ENCODE peak calls at places on chromosomes 12 and 14, in five cellular contexts. M, R, E, U and X are unnamed samples.

GRCh38 chr12:25529738-25530137 is 23.3 kb downstream of the LMNTD1 start:
- DNase-seq in M (no peak), R (peak; percentile 33), E (no peak), U (no peak), X (no peak)

GRCh38 chr12:116434155-116435065 is 124.8 kb upstream of the MAP1LC3B2 start:
- DNase-seq in M (peak; percentile 92), R (peak; percentile 95), E (peak; percentile 78), U (peak; percentile 88), X (no peak)

GRCh38 chr12:1919284-1919683 is 832 bp upstream of the CACNA2D4 start:
- DNase-seq in M (no peak), R (no peak), E (no peak), U (no peak), X (no peak)

GRCh38 chr14:102390486-102390885 is 27.7 kb downstream of the TECPR2 start:
- DNase-seq in M (no peak), R (no peak), E (no peak), U (no peak), X (no peak)

GRCh38 chr12:116684891-116685290 is 53.0 kb downstream of the SPRING1 start:
- DNase-seq in M (no peak), R (no peak), E (no peak), U (no peak), X (no peak)

GRCh38 chr14:26992403-26993115 is 394.7 kb upstream of the NOVA1 start:
- DNase-seq in M (no peak), R (peak; percentile 20), E (no peak), U (no peak), X (no peak)

GRCh38 chr14:105885561-105886320 is 359.4 kb downstream of the TMEM121 start:
- DNase-seq in M (peak; percentile 8), R (no peak), E (peak; percentile 4), U (peak; percentile 2), X (peak; percentile 1)

GRCh38 chr12:125983094-125983783 is 918.0 kb downstream of the AACS start:
- DNase-seq in M (no peak), R (no peak), E (peak; percentile 40), U (peak; percentile 35), X (no peak)

GRCh38 chr12:53091756-53092155 is 5.7 kb upstream of the IGFBP6 start:
- DNase-seq in M (no peak), R (no peak), E (no peak), U (no peak), X (no peak)

GRCh38 chr14:20632448-20632830 is 9.1 kb downstream of the OR6S1 start:
- DNase-seq in M (no peak), R (peak; percentile 13), E (peak; percentile 33), U (no peak), X (no peak)

GRCh38 chr14:32602699-32603098 is 273.6 kb downstream of the AKAP6 start:
- DNase-seq in M (no peak), R (no peak), E (no peak), U (no peak), X (no peak)

GRCh38 chr14:105497671-105498429 is 6.8 kb downstream of the TEDC1 start:
- DNase-seq in M (no peak), R (no peak), E (peak; percentile 18), U (no peak), X (no peak)

GRCh38 chr14:102187583-102188001 is 47.9 kb downstream of the WDR20 start:
- DNase-seq in M (no peak), R (peak; percentile 27), E (peak; percentile 31), U (no peak), X (no peak)

GRCh38 chr12:69544087-69544486 is 41.2 kb upstream of the CCT2 start:
- DNase-seq in M (no peak), R (no peak), E (no peak), U (no peak), X (no peak)

GRCh38 chr12:56836317-56836716 is 73.2 kb downstream of the HSD17B6 start:
- DNase-seq in M (no peak), R (peak; percentile 28), E (peak; percentile 13), U (no peak), X (no peak)

GRCh38 chr12:70267550-70267949 is 24.3 kb downstream of the CNOT2 start:
- DNase-seq in M (no peak), R (no peak), E (no peak), U (no peak), X (no peak)

GRCh38 chr14:52977798-52978197 is 26.9 kb upstream of the FERMT2 start:
- DNase-seq in M (no peak), R (no peak), E (peak; percentile 80), U (no peak), X (no peak)

DNA sequence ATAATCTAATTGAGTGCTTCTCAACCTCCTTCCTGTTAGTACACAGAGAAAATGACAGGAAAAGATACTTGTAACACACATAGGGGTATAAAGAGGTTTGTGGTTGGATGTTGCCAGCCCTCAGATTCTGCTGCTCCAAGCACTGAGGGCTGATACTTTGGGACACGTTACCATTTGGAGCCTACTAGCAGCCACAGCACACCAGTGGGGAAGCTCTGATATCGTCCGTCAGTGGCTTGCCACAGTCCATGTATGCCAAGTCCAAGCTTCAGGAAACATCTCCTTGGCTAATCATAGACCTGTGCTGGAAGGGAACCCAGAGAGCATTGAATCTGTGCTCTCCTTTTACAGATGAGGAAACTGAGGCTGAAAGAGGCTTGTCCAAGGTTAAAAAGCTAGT is 22.3 kb downstream of the B4GALNT3 start:
- DNase-seq in M (no peak), R (no peak), E (no peak), U (no peak), X (no peak)
- H3K27me3 ChIP-seq in M (no peaks in the 10 kb centered on the region), R (no peaks in the 10 kb centered on the region), E (peaks cover 5% of the 10 kb centered on the region), U (no peaks in the 10 kb centered on the region), X (no peaks in the 10 kb centered on the region)

GRCh38 chr12:3920378-3921141 is 47.4 kb upstream of the PARP11 start:
- DNase-seq in M (no peak), R (no peak), E (no peak), U (no peak), X (no peak)
- H3K27me3 ChIP-seq in M (no peaks in the 10 kb centered on the region), R (peaks cover 68% of the 10 kb centered on the region), E (peaks cover 56% of the 10 kb centered on the region), U (no peaks in the 10 kb centered on the region), X (no peaks in the 10 kb centered on the region)

GRCh38 chr14:94623422-94623809 is 11.2 kb downstream of the SERPINA3 start:
- DNase-seq in M (peak; percentile 11), R (no peak), E (no peak), U (no peak), X (no peak)

GRCh38 chr14:94624537-94625352 is 12.6 kb downstream of the SERPINA3 start:
- DNase-seq in M (peak; percentile 6), R (no peak), E (no peak), U (no peak), X (no peak)

GRCh38 chr14:94625353-94625635 is 13.1 kb downstream of the SERPINA3 start:
- DNase-seq in M (no peak), R (no peak), E (no peak), U (no peak), X (no peak)

GRCh38 chr14:94622653-94623421 is 10.6 kb downstream of the SERPINA3 start:
- DNase-seq in M (peak; percentile 3), R (no peak), E (no peak), U (no peak), X (no peak)

GRCh38 chr14:94623856-94624499 is 11.8 kb downstream of the SERPINA3 start:
- DNase-seq in M (peak; percentile 15), R (no peak), E (no peak), U (no peak), X (no peak)
- H3K27me3 ChIP-seq in M (no peaks in the 10 kb centered on the region), R (peaks cover 28% of the 10 kb centered on the region), E (no peaks in the 10 kb centered on the region), U (no peaks in the 10 kb centered on the region), X (no peaks in the 10 kb centered on the region)

GRCh38 chr14:56814468-56815074 is 4.3 kb upstream of the OTX2 start:
- DNase-seq in M (no peak), R (no peak), E (no peak), U (no peak), X (no peak)

GRCh38 chr14:56815301-56815700 is 5.0 kb upstream of the OTX2 start:
- DNase-seq in M (no peak), R (no peak), E (no peak), U (no peak), X (no peak)

GRCh38 chr14:56816575-56817391 is 6.5 kb upstream of the OTX2 start:
- DNase-seq in M (no peak), R (no peak), E (no peak), U (no peak), X (no peak)

GRCh38 chr14:56821177-56821576 is 10.9 kb upstream of the OTX2 start:
- DNase-seq in M (no peak), R (no peak), E (no peak), U (no peak), X (no peak)

GRCh38 chr14:56817396-56817921 is 7.2 kb upstream of the OTX2 start:
- DNase-seq in M (no peak), R (no peak), E (no peak), U (no peak), X (no peak)
- H3K27me3 ChIP-seq in M (no peaks in the 10 kb centered on the region), R (peaks cover 94% of the 10 kb centered on the region), E (peaks cover 70% of the 10 kb centered on the region), U (peaks cover 41% of the 10 kb centered on the region), X (peaks cover 34% of the 10 kb centered on the region)

DNA sequence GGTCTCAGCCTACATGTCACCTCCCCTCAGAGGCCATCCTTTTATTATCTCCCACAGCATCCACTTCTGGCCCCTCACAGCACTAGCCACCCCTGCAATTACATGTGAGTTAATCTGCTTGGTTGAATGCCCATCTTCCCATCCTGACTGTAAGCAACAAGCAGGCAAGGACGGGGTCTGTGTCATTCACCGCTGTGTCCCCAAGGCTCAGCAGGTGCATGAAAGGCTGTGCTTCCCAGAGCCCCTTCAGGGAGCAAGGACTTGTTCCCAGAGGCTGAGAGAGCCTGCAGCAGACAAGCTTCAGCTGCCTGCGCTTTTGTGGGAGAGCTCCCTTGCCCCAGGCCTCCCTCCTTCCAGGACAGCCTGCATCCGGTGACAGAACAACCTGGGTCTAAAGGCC is 172.7 kb upstream of the GSC start:
- DNase-seq in M (no peak), R (no peak), E (no peak), U (no peak), X (no peak)
- H3K27me3 ChIP-seq in M (no peaks in the 10 kb centered on the region), R (no peaks in the 10 kb centered on the region), E (peaks cover 4% of the 10 kb centered on the region), U (no peaks in the 10 kb centered on the region), X (no peaks in the 10 kb centered on the region)